ENCODE peak calls at places on chromosomes 13 and 19, in four cellular contexts. One of them, this sample, is unnamed.

GRCh38 chr19:1407662-1408299 is 395 bp downstream of the DAZAP1 start:
- DNase-seq in GM12892: peak; percentile 66
- DNase-seq in H1: no peak
- DNase-seq in SK-N-SH: no peak
- DNase-seq in this sample: no peak

GRCh38 chr19:35468637-35469036 is 20.6 kb downstream of the FFAR2 start:
- DNase-seq in GM12892: peak; percentile 59
- DNase-seq in H1: no peak
- DNase-seq in SK-N-SH: peak; percentile 45
- DNase-seq in this sample: peak; percentile 50

GRCh38 chr19:8392017-8392591 is 1.9 kb downstream of the RAB11B start:
- DNase-seq in GM12892: no peak
- DNase-seq in H1: no peak
- DNase-seq in SK-N-SH: peak; percentile 57
- DNase-seq in this sample: no peak

GRCh38 chr13:43087960-43088580 is 64.7 kb downstream of the DNAJC15 start:
- DNase-seq in GM12892: no peak
- DNase-seq in H1: no peak
- DNase-seq in SK-N-SH: no peak
- DNase-seq in this sample: no peak

GRCh38 chr19:10416083-10416379 is 4.3 kb upstream of the PDE4A start:
- DNase-seq in GM12892: no peak
- DNase-seq in H1: no peak
- DNase-seq in SK-N-SH: no peak
- DNase-seq in this sample: no peak

GRCh38 chr13:99969934-99970760 is 1.4 kb downstream of the ZIC5 start:
- DNase-seq in GM12892: no peak
- DNase-seq in H1: peak; percentile 76
- DNase-seq in SK-N-SH: no peak
- DNase-seq in this sample: no peak

GRCh38 chr19:40272261-40272660 is 12.9 kb downstream of the AKT2 start:
- DNase-seq in GM12892: no peak
- DNase-seq in H1: no peak
- DNase-seq in SK-N-SH: no peak
- DNase-seq in this sample: no peak

GRCh38 chr19:1830978-1831377 is 17.3 kb downstream of the REXO1 start:
- DNase-seq in GM12892: no peak
- DNase-seq in H1: no peak
- DNase-seq in SK-N-SH: no peak
- DNase-seq in this sample: no peak

GRCh38 chr13:21124853-21125252 is 51.5 kb downstream of the SKA3 start:
- DNase-seq in GM12892: no peak
- DNase-seq in H1: no peak
- DNase-seq in SK-N-SH: peak; percentile 67
- DNase-seq in this sample: no peak

GRCh38 chr19:28199323-28199722 is 1013.6 kb downstream of the UQCRFS1 start:
- DNase-seq in GM12892: no peak
- DNase-seq in H1: no peak
- DNase-seq in SK-N-SH: no peak
- DNase-seq in this sample: no peak

GRCh38 chr13:35630551-35631275 is 154.2 kb upstream of the MAB21L1 start:
- DNase-seq in GM12892: peak; percentile 3
- DNase-seq in H1: no peak
- DNase-seq in SK-N-SH: peak; percentile 36
- DNase-seq in this sample: peak; percentile 2

GRCh38 chr13:46609726-46610125 is 56.8 kb downstream of the LRCH1 start:
- DNase-seq in GM12892: no peak
- DNase-seq in H1: no peak
- DNase-seq in SK-N-SH: no peak
- DNase-seq in this sample: no peak

GRCh38 chr13:45681101-45681500 is 21.0 kb upstream of the CBY2 start:
- DNase-seq in GM12892: no peak
- DNase-seq in H1: no peak
- DNase-seq in SK-N-SH: no peak
- DNase-seq in this sample: no peak

GRCh38 chr13:50376895-50377575 is 361.8 kb downstream of the KCNRG start:
- DNase-seq in GM12892: no peak
- DNase-seq in H1: peak; percentile 56
- DNase-seq in SK-N-SH: no peak
- DNase-seq in this sample: no peak

GRCh38 chr19:49862411-49863253 is 4.7 kb downstream of the PNKP start:
- DNase-seq in GM12892: no peak
- DNase-seq in H1: peak; percentile 94
- DNase-seq in SK-N-SH: peak; percentile 77
- DNase-seq in this sample: no peak

GRCh38 chr13:38429916-38430315 is 80.3 kb downstream of the UFM1 start:
- DNase-seq in GM12892: no peak
- DNase-seq in H1: no peak
- DNase-seq in SK-N-SH: no peak
- DNase-seq in this sample: no peak

GRCh38 chr19:35039881-35040456 is 1.6 kb upstream of the HPN start:
- DNase-seq in GM12892: no peak
- DNase-seq in H1: peak; percentile 66
- DNase-seq in SK-N-SH: no peak
- DNase-seq in this sample: no peak

GRCh38 chr19:54201172-54201701 is 579 bp downstream of the RPS9 start:
- DNase-seq in GM12892: no peak
- DNase-seq in H1: no peak
- DNase-seq in SK-N-SH: no peak
- DNase-seq in this sample: no peak

GRCh38 chr13:41040584-41041334 is 20.6 kb upstream of the WBP4 start:
- DNase-seq in GM12892: no peak
- DNase-seq in H1: no peak
- DNase-seq in SK-N-SH: no peak
- DNase-seq in this sample: no peak

GRCh38 chr19:57026476-57026875 is 93.3 kb upstream of the USP29 start:
- DNase-seq in GM12892: no peak
- DNase-seq in H1: no peak
- DNase-seq in SK-N-SH: no peak
- DNase-seq in this sample: no peak

GRCh38 chr13:36370108-36370429 is 23.9 kb upstream of the SPART start:
- DNase-seq in GM12892: no peak
- DNase-seq in H1: no peak
- DNase-seq in SK-N-SH: no peak
- DNase-seq in this sample: no peak

GRCh38 chr13:44351505-44351854 is 22.1 kb upstream of the SERP2 start:
- DNase-seq in GM12892: no peak
- DNase-seq in H1: no peak
- DNase-seq in SK-N-SH: no peak
- DNase-seq in this sample: no peak

GRCh38 chr19:58416631-58417030 is 8.2 kb downstream of the ZNF584 start:
- DNase-seq in GM12892: no peak
- DNase-seq in H1: no peak
- DNase-seq in SK-N-SH: no peak
- DNase-seq in this sample: no peak
- TF ChIP-seq TAF1 in GM12892: no peak
- TF ChIP-seq TAF1 in H1: no peak
- TF ChIP-seq TAF1 in SK-N-SH: no peak
- TF ChIP-seq TAF1 in this sample: no peak

GRCh38 chr19:20928371-20928770 is 5.3 kb downstream of the ZNF85 start:
- DNase-seq in GM12892: no peak
- DNase-seq in H1: peak; percentile 23
- DNase-seq in SK-N-SH: no peak
- DNase-seq in this sample: no peak

GRCh38 chr19:20925481-20925880 is 2.4 kb downstream of the ZNF85 start:
- DNase-seq in GM12892: no peak
- DNase-seq in H1: no peak
- DNase-seq in SK-N-SH: no peak
- DNase-seq in this sample: no peak

GRCh38 chr19:20923077-20923871 is at the start of gene ZNF85:
- DNase-seq in GM12892: peak; percentile 25
- DNase-seq in H1: peak; percentile 88
- DNase-seq in SK-N-SH: peak; percentile 80
- DNase-seq in this sample: peak; percentile 57

GRCh38 chr19:20926796-20927195 is 3.7 kb downstream of the ZNF85 start:
- DNase-seq in GM12892: no peak
- DNase-seq in H1: no peak
- DNase-seq in SK-N-SH: no peak
- DNase-seq in this sample: no peak
- TF ChIP-seq TAF1 in GM12892: no peak
- TF ChIP-seq TAF1 in H1: no peak
- TF ChIP-seq TAF1 in SK-N-SH: no peak
- TF ChIP-seq TAF1 in this sample: no peak

GRCh38 chr13:64239372-64239771 is 2823.7 kb upstream of the PCDH20 start:
- DNase-seq in GM12892: no peak
- DNase-seq in H1: no peak
- DNase-seq in SK-N-SH: no peak
- DNase-seq in this sample: no peak

GRCh38 chr13:64234255-64234654 is 2818.6 kb upstream of the PCDH20 start:
- DNase-seq in GM12892: no peak
- DNase-seq in H1: no peak
- DNase-seq in SK-N-SH: no peak
- DNase-seq in this sample: no peak
- TF ChIP-seq TAF1 in GM12892: no peak
- TF ChIP-seq TAF1 in H1: no peak
- TF ChIP-seq TAF1 in SK-N-SH: no peak
- TF ChIP-seq TAF1 in this sample: no peak

DNA sequence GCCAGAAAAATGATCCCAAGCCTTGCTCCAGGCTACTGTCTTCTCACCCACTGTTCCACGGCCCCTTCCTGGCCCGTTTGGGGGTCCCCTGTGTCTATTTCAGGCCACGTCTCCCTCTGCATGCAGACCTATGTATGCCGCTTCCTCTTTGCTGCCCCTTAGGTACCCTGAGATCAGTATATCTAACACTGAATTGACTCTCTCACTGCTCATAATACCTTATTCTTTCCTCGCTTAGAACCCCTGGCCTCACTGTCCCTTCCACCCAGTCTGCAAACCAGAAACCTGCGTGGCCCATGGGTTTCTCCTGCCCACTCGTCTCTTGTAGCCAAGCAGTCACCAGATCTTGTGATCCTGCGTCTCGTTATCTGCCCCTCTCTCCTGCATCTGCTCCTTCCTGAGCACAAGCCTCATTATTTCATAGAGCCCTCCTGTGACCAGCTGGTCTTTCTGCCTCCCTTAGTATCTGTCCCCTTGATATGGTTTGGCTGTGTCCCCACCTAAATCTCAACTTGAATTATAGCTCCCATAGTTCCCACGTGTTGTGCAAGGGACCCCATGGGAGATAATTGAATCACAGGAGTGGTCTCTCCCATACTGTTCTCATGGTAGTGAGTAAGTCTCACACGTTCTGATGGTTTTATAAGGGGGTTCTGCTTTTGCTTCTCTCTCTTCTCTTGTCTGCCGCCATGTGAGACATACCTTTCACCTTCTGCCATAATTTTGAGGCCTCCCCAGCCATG is 109.0 kb upstream of the RNF113B start:
- DNase-seq in GM12892: no peak
- DNase-seq in H1: no peak
- DNase-seq in SK-N-SH: no peak
- DNase-seq in this sample: no peak
- TF ChIP-seq TAF1 in GM12892: no peak
- TF ChIP-seq TAF1 in H1: no peak
- TF ChIP-seq TAF1 in SK-N-SH: no peak
- TF ChIP-seq TAF1 in this sample: no peak

GRCh38 chr13:103067751-103068563 is 1.7 kb upstream of the SLC10A2 start:
- DNase-seq in GM12892: no peak
- DNase-seq in H1: peak; percentile 57
- DNase-seq in SK-N-SH: no peak
- DNase-seq in this sample: no peak
- TF ChIP-seq TAF1 in GM12892: no peak
- TF ChIP-seq TAF1 in H1: no peak
- TF ChIP-seq TAF1 in SK-N-SH: no peak
- TF ChIP-seq TAF1 in this sample: no peak